ENCODE peak calls at places on chromosome 15, in eight cellular contexts. J is adrenal gland, V is fibroblast of lung, C is sigmoid colon, Q is GM12878, B is Caco-2, L is prostate gland, E is heart right ventricle. U is an unnamed sample. For H3K4me1, the result is how much of the 10 kb centered on the place peaks cover.

GRCh38 chr15:41501961-41502786 is 8.5 kb downstream of the ITPKA start:
- DNase-seq in E (no peak), Q (no peak), B (no peak), J (no peak), V (no peak), C (no peak), L (no peak), U (no peak)

GRCh38 chr15:45186771-45187577 is 792 bp downstream of the SHF start:
- DNase-seq in B (no peak), C (no peak), Q (no peak), L (no peak), J (no peak), V (no peak), E (no peak), U (no peak)

GRCh38 chr15:23869391-23869790 is 182.3 kb upstream of the NDN start:
- DNase-seq in C (no peak), L (no peak), E (peak), B (no peak), V (peak), J (peak), Q (no peak), U (no peak)

GRCh38 chr15:42933886-42934667 is 13.5 kb upstream of the TTBK2 start:
- DNase-seq in L (no peak), B (no peak), J (no peak), C (no peak), Q (no peak), E (no peak), V (peak), U (no peak)

GRCh38 chr15:87619161-87619960 is 637.2 kb downstream of the NTRK3 start:
- DNase-seq in Q (no peak), B (peak), E (peak), C (no peak), J (peak), V (peak), L (no peak), U (peak)

GRCh38 chr15:41893422-41894250 is at the start of gene SPTBN5:
- DNase-seq in E (no peak), J (no peak), C (no peak), Q (no peak), L (no peak), B (no peak), V (no peak), U (no peak)

GRCh38 chr15:90087454-90088154 is 14.7 kb downstream of the IDH2 start:
- DNase-seq in C (no peak), E (no peak), Q (no peak), V (no peak), L (no peak), B (no peak), J (no peak), U (no peak)

GRCh38 chr15:25900901-25901300 is 37.8 kb upstream of the ATP10A start:
- DNase-seq in V (peak), L (no peak), Q (no peak), E (no peak), J (peak), C (no peak), B (no peak), U (no peak)

GRCh38 chr15:90343391-90343790 is 8.7 kb upstream of the ZNF774 start:
- DNase-seq in L (no peak), E (no peak), V (peak), J (no peak), Q (no peak), B (no peak), C (no peak), U (no peak)

GRCh38 chr15:45101749-45102148 is 12.2 kb downstream of the DUOX2 start:
- DNase-seq in E (no peak), L (no peak), J (no peak), C (peak), B (no peak), V (no peak), Q (no peak), U (no peak)

GRCh38 chr15:60017538-60018199 is 13.6 kb downstream of the FOXB1 start:
- DNase-seq in J (no peak), B (no peak), L (no peak), C (no peak), Q (no peak), V (peak), E (no peak), U (no peak)

GRCh38 chr15:52710050-52710709 is 31.0 kb upstream of the ATOSA start:
- DNase-seq in V (no peak), C (no peak), B (no peak), Q (peak), L (no peak), E (no peak), J (no peak), U (no peak)

GRCh38 chr15:101172421-101173097 is 79.3 kb downstream of the CHSY1 start:
- DNase-seq in E (no peak), C (no peak), L (no peak), J (no peak), V (no peak), B (no peak), Q (no peak), U (no peak)

GRCh38 chr15:97235285-97235985 is 725.1 kb upstream of the ARRDC4 start:
- DNase-seq in J (peak), E (peak), Q (no peak), C (no peak), L (no peak), V (peak), B (no peak), U (no peak)

GRCh38 chr15:26179906-26180305 is 316.8 kb upstream of the ATP10A start:
- DNase-seq in L (no peak), E (no peak), J (no peak), V (no peak), Q (no peak), B (no peak), C (no peak), U (no peak)

GRCh38 chr15:29269485-29270168 is at the start of gene NSMCE3:
- DNase-seq in L (peak), V (peak), E (peak), C (peak), J (peak), Q (peak), B (peak), U (peak)

GRCh38 chr15:71149645-71150557 is 34.6 kb downstream of the THSD4 start:
- DNase-seq in C (no peak), Q (no peak), B (no peak), E (no peak), L (peak), V (peak), J (peak), U (no peak)

GRCh38 chr15:76566276-76566675 is 229.7 kb downstream of the ISL2 start:
- DNase-seq in C (no peak), B (no peak), Q (no peak), J (no peak), V (peak), L (no peak), E (no peak), U (no peak)

GRCh38 chr15:36814085-36814484 is 234.7 kb downstream of the CDIN1 start:
- DNase-seq in B (no peak), Q (no peak), J (peak), L (no peak), E (no peak), C (no peak), V (no peak), U (no peak)

GRCh38 chr15:98358971-98359370 is 289.4 kb upstream of the IGF1R start:
- DNase-seq in E (no peak), V (no peak), C (no peak), Q (no peak), J (no peak), L (no peak), B (no peak), U (no peak)

GRCh38 chr15:80275946-80276345 is 23.9 kb upstream of the CTXND1 start:
- DNase-seq in B (no peak), J (no peak), Q (no peak), C (no peak), L (no peak), E (no peak), V (peak), U (peak)

GRCh38 chr15:46900992-46901391 is 816.3 kb upstream of the SEMA6D start:
- DNase-seq in B (no peak), V (no peak), E (no peak), Q (no peak), J (no peak), C (no peak), L (no peak), U (no peak)

GRCh38 chr15:57595011-57595866 is 3.5 kb downstream of the MYZAP start:
- DNase-seq in J (peak), Q (no peak), E (peak), B (no peak), V (no peak), C (no peak), L (no peak), U (no peak)
- H3K4me1 ChIP-seq in J (under half), Q (under half), E (half or more), B (under half), V (under half), C (half or more), L (under half), U (under half)

DNA sequence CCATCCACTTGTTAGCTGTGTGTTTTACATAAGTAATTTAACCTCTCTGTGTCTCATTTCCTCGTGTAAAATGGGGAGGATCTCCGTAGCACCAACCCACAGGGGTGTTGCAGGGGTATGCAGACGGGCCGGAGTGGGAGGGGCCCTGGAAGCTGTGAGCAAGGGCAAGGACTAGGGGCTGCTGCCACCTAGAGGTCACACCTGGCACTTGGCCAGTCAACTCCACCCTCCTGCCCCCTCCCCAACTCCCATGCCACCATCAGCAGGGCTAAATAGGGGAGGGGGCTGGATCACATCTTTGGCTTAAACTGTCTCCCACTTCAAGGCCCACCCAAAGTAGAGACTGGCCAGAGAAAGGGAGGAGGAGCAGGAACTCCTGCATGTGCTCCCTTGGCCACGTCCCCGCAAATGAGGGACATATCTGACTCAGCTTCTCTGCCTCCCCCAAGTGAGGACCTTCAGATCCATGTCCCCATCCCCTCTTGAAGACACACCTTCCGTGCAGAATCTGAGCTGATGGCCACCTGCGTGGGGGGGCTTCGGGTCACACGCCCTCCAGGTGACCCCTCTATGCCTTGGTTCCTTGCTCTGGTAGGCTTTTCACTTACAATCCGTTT is 2.6 kb downstream of the CCDC9B start:
- DNase-seq in B (peak), Q (no peak), E (peak), C (peak), L (no peak), J (no peak), V (peak), U (peak)
- H3K4me3 ChIP-seq in B (no peak), Q (no peak), E (peak), C (peak), L (no peak), J (no peak), V (no peak), U (peak)

DNA sequence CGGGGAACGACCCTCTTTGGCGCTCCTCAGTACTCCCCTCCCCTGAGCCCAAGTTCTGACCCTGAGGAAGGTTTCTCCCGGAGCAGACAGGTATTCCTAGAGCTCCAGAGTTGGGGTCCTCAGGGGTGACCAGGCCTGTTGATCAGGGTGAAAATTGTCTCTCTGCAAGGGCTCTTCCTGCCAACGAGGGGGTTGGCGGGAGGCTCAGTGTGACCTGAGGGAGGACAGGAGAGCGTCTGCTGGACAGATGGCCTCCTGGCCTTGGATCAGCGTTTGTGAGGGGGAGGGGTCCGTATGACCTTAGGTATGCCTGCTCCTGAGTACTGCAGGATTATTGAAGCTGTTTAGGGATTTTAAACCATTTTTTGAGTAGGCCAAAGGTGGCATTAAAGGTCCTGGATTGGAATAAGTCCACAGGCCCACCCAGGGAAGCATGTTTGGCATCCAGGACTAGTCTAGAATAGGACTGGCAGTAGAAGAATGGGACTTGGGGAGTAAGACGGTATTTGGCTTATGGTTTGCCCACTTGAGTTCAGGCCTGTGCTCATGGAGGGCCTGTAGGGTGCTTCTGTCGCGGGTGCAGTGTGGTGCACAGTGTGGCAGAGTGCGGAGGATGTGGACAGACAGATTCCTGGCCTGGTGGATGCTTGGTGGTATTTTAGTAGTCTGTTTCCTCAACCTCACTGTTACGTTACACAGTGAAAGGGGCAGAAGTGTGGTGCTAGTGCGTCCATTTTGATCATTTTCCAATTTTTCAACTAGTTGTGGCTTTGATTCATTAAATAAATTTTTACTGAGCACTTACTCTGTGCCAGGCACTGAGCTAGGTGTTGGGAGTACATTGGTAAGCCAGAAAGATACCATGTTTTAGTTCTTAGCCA is 959 bp downstream of the ZNF592 start:
- DNase-seq in B (peak), Q (no peak), C (peak), E (peak), V (peak), L (peak), J (peak), U (peak)
- H3K4me1 ChIP-seq in B (under half), Q (under half), C (half or more), E (half or more), V (under half), L (under half), J (under half), U (under half)

DNA sequence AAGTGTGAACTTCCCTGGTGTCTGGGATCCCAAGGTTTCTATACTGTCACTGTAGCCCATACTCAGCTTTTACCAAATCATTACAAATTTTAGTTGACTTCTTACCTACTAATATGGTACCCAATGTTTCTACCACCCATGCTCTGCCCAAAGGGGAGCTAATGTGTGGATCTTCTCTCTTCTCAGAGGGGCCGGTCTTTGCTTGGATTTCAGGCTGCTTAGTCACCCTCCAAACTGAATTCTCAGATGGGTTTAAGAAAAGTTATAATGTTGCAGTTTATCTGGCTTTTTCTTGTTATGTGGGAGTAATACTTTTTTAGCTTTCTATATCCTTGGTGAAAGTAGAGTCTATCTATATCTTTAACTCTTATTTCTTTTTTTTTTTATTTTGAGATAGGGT is 67.1 kb upstream of the AKAP13 start:
- DNase-seq in Q (no peak), V (peak), J (no peak), E (no peak), L (no peak), B (no peak), C (no peak), U (no peak)
- H3K4me3 ChIP-seq in Q (no peak), V (no peak), J (no peak), E (no peak), L (no peak), B (no peak), C (no peak), U (no peak)

GRCh38 chr15:48654799-48655198 is 9.3 kb upstream of the FBN1 start:
- DNase-seq in L (no peak), J (no peak), Q (no peak), V (no peak), B (no peak), C (no peak), E (no peak), U (no peak)
- H3K4me1 ChIP-seq in L (under half), J (under half), Q (under half), V (under half), B (under half), C (under half), E (under half), U (under half)

GRCh38 chr15:64753419-64754185 is 21.8 kb downstream of the RBPMS2 start:
- DNase-seq in B (no peak), V (no peak), J (no peak), Q (peak), L (no peak), E (no peak), C (no peak), U (no peak)

GRCh38 chr15:64751464-64751863 is 23.9 kb downstream of the RBPMS2 start:
- DNase-seq in B (no peak), V (no peak), C (no peak), L (no peak), E (no peak), Q (no peak), J (no peak), U (no peak)

GRCh38 chr15:64749999-64750657 is 25.3 kb downstream of the RBPMS2 start:
- DNase-seq in L (no peak), E (no peak), B (no peak), C (no peak), V (peak), J (no peak), Q (no peak), U (no peak)

GRCh38 chr15:64755427-64755823 is 20.0 kb downstream of the RBPMS2 start:
- DNase-seq in E (no peak), B (no peak), J (no peak), C (no peak), V (no peak), L (no peak), Q (no peak), U (no peak)

DNA sequence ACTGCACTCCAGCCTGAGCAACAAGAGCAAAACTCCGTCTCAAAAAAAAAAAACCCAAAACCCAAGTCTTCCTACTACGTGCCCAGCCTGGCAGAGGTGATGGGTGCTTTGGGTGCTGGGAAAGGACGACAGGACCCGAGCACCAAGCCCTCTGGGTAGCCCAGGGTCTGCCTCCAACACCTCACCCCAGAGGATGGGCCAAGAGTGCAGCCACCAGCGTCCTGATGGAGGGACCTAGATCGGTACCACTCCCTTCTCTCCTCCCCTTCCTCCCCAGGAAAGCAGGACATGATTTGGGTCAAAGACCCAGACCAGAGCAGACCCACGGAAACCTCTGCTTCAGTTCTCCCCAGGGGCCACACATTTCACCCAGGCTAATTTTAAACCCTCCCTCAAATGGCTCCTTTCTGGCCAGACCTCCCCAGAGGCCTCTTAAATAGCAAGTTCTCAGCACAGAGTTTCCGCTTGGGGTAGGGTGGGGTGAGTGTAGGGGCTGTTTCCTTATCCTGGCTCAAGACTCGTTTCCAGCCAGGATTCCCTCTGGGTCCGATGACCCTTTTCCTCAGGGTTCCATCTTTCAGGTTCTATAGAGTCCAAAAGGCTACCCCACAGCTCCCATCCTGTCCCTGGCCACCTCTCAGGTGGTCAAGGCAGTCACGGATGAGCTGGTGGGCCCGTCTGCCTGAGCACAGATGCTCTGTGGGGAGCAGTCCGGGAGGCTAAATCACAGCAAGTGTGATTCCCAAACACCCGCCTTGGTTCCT is 20.5 kb downstream of the RBPMS2 start:
- DNase-seq in C (no peak), E (no peak), L (no peak), V (no peak), J (no peak), Q (peak), B (no peak), U (no peak)
- H3K4me3 ChIP-seq in C (no peak), E (no peak), L (no peak), V (no peak), J (no peak), Q (no peak), B (no peak), U (no peak)

DNA sequence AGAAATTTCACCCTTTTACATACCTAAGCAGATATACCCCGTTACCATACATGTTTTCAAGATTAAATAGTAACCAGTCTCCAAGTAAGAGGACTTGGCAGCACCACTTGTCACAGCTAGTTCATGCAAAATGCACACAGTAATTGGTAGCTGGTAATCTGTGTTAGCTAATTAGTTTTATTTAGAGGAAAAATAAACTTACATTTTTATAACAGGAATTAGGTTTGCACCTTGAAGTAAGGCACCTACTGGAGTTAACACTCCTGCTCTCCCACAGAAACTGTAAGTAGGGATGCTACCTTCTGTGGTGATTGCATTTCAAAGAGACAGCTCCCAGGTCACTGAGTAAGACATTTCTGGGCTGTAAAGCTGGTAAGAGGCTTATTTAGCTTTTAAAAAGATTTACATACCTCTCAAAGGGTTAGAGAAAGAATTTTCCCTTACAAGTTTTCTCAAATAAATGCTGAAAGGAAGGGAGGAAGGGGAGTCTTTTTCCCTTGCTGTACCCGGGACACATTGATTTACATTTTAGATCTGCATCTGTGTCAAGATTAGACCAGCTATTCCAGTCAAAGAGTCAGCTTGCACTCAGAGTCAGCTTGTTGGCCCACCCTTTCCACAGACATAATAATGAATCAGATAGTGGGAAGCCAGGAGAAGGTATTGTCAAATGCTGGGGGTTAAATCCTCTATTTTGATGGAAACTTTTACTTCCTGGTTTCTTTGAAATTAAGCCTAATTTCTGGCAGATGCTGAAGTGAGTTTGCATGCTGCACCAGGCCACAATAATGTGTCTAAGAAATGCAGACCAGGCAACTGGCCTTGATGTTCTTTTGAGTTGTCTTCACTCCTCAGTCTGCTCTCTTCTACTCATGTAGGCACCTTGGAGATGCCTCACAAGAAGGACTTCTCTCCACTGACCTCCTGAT is 77.6 kb upstream of the CHD2 start:
- DNase-seq in E (no peak), V (peak), J (no peak), B (no peak), L (no peak), C (no peak), Q (no peak), U (no peak)
- H3K4me1 ChIP-seq in E (under half), V (under half), J (under half), B (under half), L (under half), C (under half), Q (under half), U (under half)

GRCh38 chr15:75493732-75494131 is 42.2 kb upstream of the SIN3A start:
- DNase-seq in E (no peak), L (no peak), Q (no peak), V (no peak), C (no peak), J (no peak), B (no peak), U (no peak)
- H3K4me3 ChIP-seq in E (no peak), L (no peak), Q (no peak), V (no peak), C (no peak), J (no peak), B (no peak), U (no peak)

GRCh38 chr15:67997996-67998395 is 56.1 kb upstream of the PIAS1 start:
- DNase-seq in L (no peak), C (no peak), B (no peak), E (no peak), J (peak), V (peak), Q (no peak), U (no peak)
- H3K4me1 ChIP-seq in L (under half), C (under half), B (under half), E (under half), J (under half), V (under half), Q (under half), U (under half)